ENCODE peak calls at places on chromosomes 12 and 14, in six cellular contexts. E, W, T, G, U and B are unnamed samples. For H3K4me1, the result is how much of the 10 kb centered on the place peaks cover.

GRCh38 chr14:105013150-105013787 is 7.6 kb downstream of the CDCA4 start:
- DNase-seq in U (no peak), G (no peak), W (no peak), T (no peak), E (no peak), B (no peak)

GRCh38 chr12:51217968-51218606 is at the start of gene POU6F1:
- DNase-seq in E (peak), U (peak), T (peak), G (peak), W (peak), B (peak)

GRCh38 chr12:30427555-30427954 is 268.1 kb downstream of the IPO8 start:
- DNase-seq in U (no peak), T (no peak), G (no peak), E (no peak), W (no peak), B (no peak)

GRCh38 chr12:27635349-27635972 is 60.8 kb upstream of the REP15 start:
- DNase-seq in E (peak), T (no peak), G (peak), W (no peak), U (no peak), B (no peak)

GRCh38 chr12:111451649-111452129 is 46.0 kb downstream of the SH2B3 start:
- DNase-seq in T (no peak), G (peak), U (peak), W (no peak), E (peak), B (peak)

GRCh38 chr12:89980236-89980635 is 271.6 kb upstream of the ATP2B1 start:
- DNase-seq in T (no peak), U (no peak), G (no peak), E (peak), W (no peak), B (no peak)

GRCh38 chr14:92575061-92575772 is 61.6 kb downstream of the RIN3 start:
- DNase-seq in E (no peak), G (no peak), U (no peak), T (no peak), W (no peak), B (no peak)

GRCh38 chr14:35405304-35405996 is 901 bp upstream of the NFKBIA start:
- DNase-seq in U (no peak), E (no peak), W (no peak), T (peak), G (no peak), B (no peak)

GRCh38 chr12:58030566-58031279 is 89.4 kb downstream of the ATP23 start:
- DNase-seq in T (no peak), G (no peak), E (peak), W (no peak), U (no peak), B (peak)

GRCh38 chr12:116804051-116804450 is 65.9 kb downstream of the RNFT2 start:
- DNase-seq in U (no peak), W (no peak), T (no peak), G (no peak), E (no peak), B (no peak)

GRCh38 chr14:40616579-40616978 is 990.1 kb upstream of the LRFN5 start:
- DNase-seq in U (no peak), E (no peak), T (no peak), W (no peak), G (no peak), B (no peak)

GRCh38 chr12:69929531-69929930 is 104.5 kb downstream of the MYRFL start:
- DNase-seq in W (no peak), G (no peak), T (no peak), U (no peak), E (no peak), B (no peak)

GRCh38 chr14:33580221-33580749 is 370.6 kb downstream of the EGLN3 start:
- DNase-seq in G (no peak), E (no peak), W (no peak), T (no peak), U (no peak), B (no peak)

GRCh38 chr12:13195848-13196301 is 651 bp upstream of the EMP1 start:
- DNase-seq in U (no peak), G (no peak), E (peak), T (no peak), W (no peak), B (peak)

GRCh38 chr12:131831635-131832041 is 3.4 kb downstream of the MMP17 start:
- DNase-seq in G (no peak), E (peak), U (no peak), T (peak), W (no peak), B (peak)

GRCh38 chr14:36949371-36949770 is 223.0 kb downstream of the SLC25A21 start:
- DNase-seq in W (no peak), G (no peak), T (no peak), U (no peak), E (no peak), B (no peak)

GRCh38 chr12:98838282-98838681 is 193.2 kb downstream of the APAF1 start:
- DNase-seq in E (peak), U (no peak), T (no peak), G (no peak), W (no peak), B (no peak)

GRCh38 chr14:94461526-94462218 is 9.1 kb upstream of the SERPINA11 start:
- DNase-seq in E (no peak), U (no peak), W (no peak), G (no peak), T (no peak), B (no peak)

GRCh38 chr12:86623267-86623666 is 367.1 kb upstream of the MGAT4C start:
- DNase-seq in W (no peak), T (no peak), U (no peak), G (no peak), E (peak), B (no peak)

GRCh38 chr12:120574106-120574505 is 7.1 kb downstream of the POP5 start:
- DNase-seq in U (no peak), E (no peak), G (no peak), W (no peak), T (no peak), B (no peak)

GRCh38 chr14:89123215-89123614 is 293.8 kb downstream of the FOXN3 start:
- DNase-seq in T (no peak), G (no peak), E (no peak), W (no peak), U (no peak), B (no peak)

GRCh38 chr12:64796205-64796845 is 28.1 kb upstream of the TBC1D30 start:
- DNase-seq in E (peak), U (peak), T (no peak), W (no peak), G (peak), B (peak)

GRCh38 chr14:62819931-62820330 is 225.3 kb downstream of the KCNH5 start:
- DNase-seq in E (no peak), T (no peak), W (no peak), U (no peak), G (no peak), B (no peak)

GRCh38 chr12:21642707-21643389 is 14.8 kb downstream of the LDHB start:
- DNase-seq in T (no peak), U (no peak), W (no peak), G (no peak), E (peak), B (no peak)

GRCh38 chr12:68462799-68463198 is 130.6 kb upstream of the MDM1 start:
- DNase-seq in G (no peak), E (no peak), T (no peak), W (no peak), U (no peak), B (no peak)

GRCh38 chr12:124248862-124249825 is 45.7 kb upstream of the RFLNA start:
- DNase-seq in W (no peak), G (no peak), U (no peak), T (no peak), E (peak), B (no peak)

GRCh38 chr14:89730692-89731091 is 223.8 kb downstream of the EFCAB11 start:
- DNase-seq in W (no peak), E (no peak), G (no peak), T (no peak), U (no peak), B (no peak)

GRCh38 chr12:81798294-81798693 is 39.1 kb upstream of the PPFIA2 start:
- DNase-seq in G (no peak), U (no peak), E (no peak), W (no peak), T (no peak), B (no peak)

GRCh38 chr12:103128862-103129501 is 171.5 kb downstream of the ASCL1 start:
- DNase-seq in E (no peak), T (no peak), U (no peak), W (no peak), G (no peak), B (no peak)

GRCh38 chr12:17527021-17527420 is 563.0 kb downstream of the RERGL start:
- DNase-seq in U (no peak), G (no peak), W (no peak), E (no peak), T (no peak), B (no peak)

GRCh38 chr12:104057771-104058197 is 6.5 kb upstream of the HCFC2 start:
- DNase-seq in U (no peak), G (no peak), E (peak), W (no peak), T (no peak), B (no peak)

GRCh38 chr14:51880810-51881580 is 20.6 kb downstream of the GNG2 start:
- DNase-seq in W (no peak), T (no peak), G (no peak), U (no peak), E (no peak), B (no peak)

GRCh38 chr12:118360785-118361404 is 11.8 kb downstream of the TAOK3 start:
- DNase-seq in W (no peak), G (peak), E (peak), T (no peak), U (no peak), B (no peak)

GRCh38 chr12:119036878-119037493 is 55.6 kb downstream of the SRRM4 start:
- DNase-seq in T (no peak), G (no peak), E (no peak), W (no peak), U (peak), B (peak)

GRCh38 chr14:49977126-49977841 is 84.4 kb downstream of the ARF6 start:
- DNase-seq in U (no peak), T (no peak), E (no peak), G (no peak), W (no peak), B (no peak)

GRCh38 chr12:131264625-131265024 is 310.9 kb downstream of the ADGRD1 start:
- DNase-seq in T (peak), U (no peak), E (no peak), W (peak), G (no peak), B (no peak)

GRCh38 chr14:104971447-104972240 is 6.5 kb downstream of the AHNAK2 start:
- DNase-seq in U (no peak), E (no peak), W (peak), G (no peak), T (peak), B (no peak)

DNA sequence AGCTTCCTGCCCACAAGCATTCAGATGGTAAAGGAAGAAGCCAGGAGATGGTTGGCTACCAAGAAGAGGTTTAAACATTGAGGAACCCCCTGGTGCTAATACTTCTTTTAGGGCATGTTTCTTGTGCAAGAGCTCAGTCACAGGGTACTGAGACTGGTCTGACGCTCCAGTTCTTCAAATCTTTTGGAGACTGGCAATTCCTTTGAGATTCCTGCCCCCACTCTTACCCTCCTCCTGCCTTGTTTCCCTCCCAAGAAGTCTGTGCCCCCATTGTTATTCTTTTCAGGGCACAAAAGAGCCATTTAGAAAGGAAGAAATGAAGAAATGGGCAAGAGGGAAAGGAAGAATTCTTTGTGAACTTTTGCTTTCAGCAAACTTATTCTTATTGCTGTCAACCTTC is 11.8 kb downstream of the A2ML1 start:
- DNase-seq in E (no peak), T (no peak), W (no peak), G (no peak), U (no peak), B (no peak)
- H3K27ac ChIP-seq in E (no peak), T (no peak), W (no peak), G (no peak), U (no peak), B (no peak)

GRCh38 chr14:97074456-97074855 is 277.3 kb downstream of the VRK1 start:
- DNase-seq in T (no peak), E (no peak), U (no peak), G (no peak), W (no peak), B (no peak)
- H3K4me1 ChIP-seq in T (under half), E (under half), U (under half), G (under half), W (under half), B (under half)

GRCh38 chr12:109310247-109311125 is 1.4 kb upstream of the FOXN4 start:
- DNase-seq in W (no peak), E (no peak), U (no peak), G (no peak), T (no peak), B (peak)
- H3K4me3 ChIP-seq in W (peak), E (no peak), U (peak), G (peak), T (peak), B (no peak)

DNA sequence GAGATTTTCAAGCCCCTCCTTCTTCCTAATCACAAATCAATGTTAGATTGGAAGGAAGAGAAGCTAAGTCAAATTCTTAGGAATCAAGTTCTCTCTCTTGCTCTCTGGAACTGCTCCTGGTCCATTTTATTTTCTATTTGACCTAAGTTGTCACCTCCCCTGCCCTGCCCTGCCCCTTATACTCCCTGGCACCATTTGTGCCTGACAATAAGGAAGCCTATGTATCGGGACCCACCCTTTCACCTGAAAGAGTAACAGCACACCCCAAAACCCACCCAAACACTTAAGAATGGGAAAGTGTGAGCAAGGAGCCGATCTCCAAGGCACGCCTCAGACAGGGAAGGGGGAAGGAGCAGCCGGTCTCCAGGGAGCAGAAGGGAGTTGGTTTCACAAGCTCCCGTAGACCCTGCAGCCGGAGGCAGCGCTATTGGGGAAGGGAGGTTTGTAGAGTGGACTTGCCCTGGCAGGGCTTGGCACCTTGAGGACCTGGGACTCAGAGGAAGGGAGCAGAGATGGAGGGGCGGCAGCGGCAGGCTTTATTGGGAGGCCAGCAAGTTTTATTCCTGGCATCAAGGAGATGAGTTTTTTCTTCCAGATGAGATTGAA is 1.6 kb downstream of the LRRC74A start:
- DNase-seq in U (no peak), W (no peak), E (no peak), G (no peak), T (peak), B (no peak)
- H3K27ac ChIP-seq in U (no peak), W (no peak), E (no peak), G (no peak), T (peak), B (no peak)

DNA sequence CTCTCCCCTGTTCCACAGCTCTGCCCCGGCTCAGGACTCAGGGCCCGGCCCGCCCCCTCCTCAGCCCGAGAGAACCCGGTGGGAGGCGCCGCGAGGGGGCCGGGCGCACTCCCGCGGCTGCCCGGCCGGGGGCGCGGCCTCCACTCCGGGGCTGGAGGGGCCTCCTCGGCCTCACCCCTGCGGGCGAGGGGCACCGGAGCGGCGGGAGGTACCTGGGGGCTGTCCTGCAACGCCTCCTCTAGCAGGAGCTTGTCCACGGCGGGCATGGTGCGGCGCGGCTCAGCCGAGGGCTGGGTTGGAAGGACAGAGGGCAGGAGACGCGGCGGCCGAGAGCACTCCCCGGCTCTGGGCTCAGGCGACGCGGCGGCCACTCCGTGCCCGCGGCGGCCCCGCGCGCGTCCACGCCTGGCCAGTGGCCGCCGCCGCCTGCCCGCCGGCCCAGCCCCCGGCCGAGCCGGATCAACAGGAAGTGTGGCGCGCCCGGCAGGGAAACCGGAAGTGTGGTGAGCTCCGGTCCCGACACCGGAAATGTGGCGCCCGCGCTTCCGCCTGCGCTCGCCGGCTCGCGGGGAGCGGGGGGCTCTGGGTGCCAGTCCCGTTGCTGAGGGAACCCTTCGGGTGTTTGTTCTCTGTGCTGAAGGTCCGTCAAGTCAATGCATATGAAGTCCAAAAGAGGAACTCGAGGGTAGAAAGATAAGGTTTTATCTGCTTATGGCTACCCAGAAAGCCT is at the start of gene APPL2:
- DNase-seq in T (peak), W (peak), E (peak), U (peak), G (peak), B (peak)
- H3K4me1 ChIP-seq in T (under half), W (under half), E (under half), U (under half), G (under half), B (half or more)

GRCh38 chr14:68195126-68195525 is 375.5 kb downstream of the RAD51B start:
- DNase-seq in T (no peak), E (no peak), G (no peak), W (no peak), U (no peak), B (no peak)
- H3K4me3 ChIP-seq in T (no peak), E (no peak), G (no peak), W (no peak), U (no peak), B (no peak)

GRCh38 chr12:105418821-105419291 is 88.4 kb downstream of the C12orf75 start:
- DNase-seq in E (no peak), U (no peak), W (no peak), T (no peak), G (no peak), B (no peak)
- H3K27ac ChIP-seq in E (no peak), U (no peak), W (no peak), T (no peak), G (no peak), B (peak)

GRCh38 chr12:53754196-53754595 is 2.4 kb upstream of the CISTR start:
- DNase-seq in W (no peak), U (no peak), E (no peak), T (no peak), G (no peak), B (no peak)

GRCh38 chr12:53755451-53756290 is 3.9 kb upstream of the CISTR start:
- DNase-seq in G (no peak), T (no peak), W (no peak), E (no peak), U (no peak), B (no peak)

GRCh38 chr12:53756300-53757094 is 4.7 kb upstream of the CISTR start:
- DNase-seq in W (no peak), E (no peak), G (no peak), U (no peak), T (no peak), B (no peak)

GRCh38 chr12:53752651-53753050 is 872 bp upstream of the CISTR start:
- DNase-seq in W (no peak), T (no peak), E (no peak), G (no peak), U (no peak), B (no peak)

GRCh38 chr12:53754633-53755261 is 3.0 kb upstream of the CISTR start:
- DNase-seq in U (no peak), E (peak), W (no peak), G (no peak), T (no peak), B (no peak)
- H3K4me1 ChIP-seq in U (under half), E (under half), W (under half), G (under half), T (under half), B (under half)

GRCh38 chr12:49364989-49365388 is 2.3 kb upstream of the SPATS2 start:
- DNase-seq in W (no peak), T (no peak), G (no peak), U (no peak), E (peak), B (no peak)

GRCh38 chr12:49368240-49368600 is 958 bp downstream of the SPATS2 start:
- DNase-seq in W (no peak), E (no peak), U (no peak), G (no peak), T (no peak), B (no peak)

GRCh38 chr12:49366652-49367380 is 446 bp upstream of the SPATS2 start:
- DNase-seq in W (peak), U (peak), E (peak), G (peak), T (peak), B (peak)

GRCh38 chr12:49367381-49368239 is at the start of gene SPATS2:
- DNase-seq in G (no peak), W (no peak), U (no peak), T (peak), E (no peak), B (peak)

DNA sequence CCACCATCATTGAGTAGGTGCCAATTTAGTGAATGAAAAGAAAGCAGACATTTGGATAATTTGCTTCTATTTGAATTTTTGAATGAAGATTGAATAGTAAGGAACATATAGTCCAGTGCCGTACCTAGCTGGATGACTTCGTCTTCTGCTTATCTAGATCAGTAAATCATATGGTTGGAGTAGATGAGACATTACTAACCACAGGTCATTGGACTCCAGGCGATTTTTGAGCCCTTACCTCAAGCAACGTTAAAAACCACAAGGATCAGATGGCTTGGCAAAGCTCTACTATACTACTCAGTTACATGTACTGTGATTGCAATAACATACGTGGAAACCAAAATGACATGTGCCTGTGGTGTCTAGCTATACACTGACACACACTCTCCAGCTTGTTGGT is 1.7 kb upstream of the SPATS2 start:
- DNase-seq in U (no peak), T (no peak), G (no peak), E (peak), W (no peak), B (no peak)
- H3K4me3 ChIP-seq in U (no peak), T (no peak), G (peak), E (no peak), W (no peak), B (no peak)

DNA sequence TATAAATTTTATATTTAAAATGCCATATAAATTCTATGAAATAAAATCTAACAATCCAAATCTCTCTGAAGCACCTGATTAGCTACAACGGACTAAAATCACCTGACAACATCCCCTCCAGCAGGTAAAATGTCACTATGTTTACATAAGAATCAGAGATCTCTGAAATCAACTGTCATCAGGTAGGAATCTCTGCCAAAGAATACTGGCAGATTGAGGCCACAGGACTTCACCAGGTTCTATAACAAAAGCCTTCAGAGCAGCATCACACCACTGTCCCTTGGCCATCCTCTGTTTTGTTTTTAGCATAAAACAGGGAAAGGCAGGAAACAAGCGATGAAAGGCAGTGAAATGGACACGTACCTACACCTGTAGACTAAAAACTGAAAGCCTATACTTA is 22.1 kb downstream of the FGD6 start:
- DNase-seq in G (no peak), T (no peak), E (no peak), U (no peak), W (no peak), B (no peak)
- H3K27ac ChIP-seq in G (no peak), T (no peak), E (no peak), U (no peak), W (no peak), B (no peak)